ENCODE peak calls at places on chromosome 5, in six cellular contexts. M is HEK293T; P is stimulated activated CD8-positive, alpha-beta memory T cell treated with anti-CD3 and anti-CD28 coated beads, Interleukin-4, amount 100 ng/mL, for 24 hours; B is stimulated activated CD4-positive, alpha-beta T cell treated with anti-CD3 and anti-CD28 coated beads, TNF-alpha, amount 100 ng/mL, for 1 hour; W is activated B cell treated with CpG ODN at 0.5 μM for 24 hours; O is nephron progenitor cell. R is an unnamed sample.

GRCh38 chr5:98455660-98456059 is 317.8 kb upstream of the RGMB start:
- DNase-seq in M (no peak), P (no peak), B (no peak), W (no peak), O (no peak), R (peak; percentile 79)

GRCh38 chr5:143390941-143391340 is 12.5 kb downstream of the NR3C1 start:
- DNase-seq in M (no peak), P (no peak), B (no peak), W (no peak), O (no peak), R (no peak)

GRCh38 chr5:73448451-73449136 is at the start of gene FOXD1:
- DNase-seq in M (peak; percentile 75), P (no peak), B (no peak), W (peak; percentile 54), O (peak; percentile 73), R (peak; percentile 97)

GRCh38 chr5:14721990-14722656 is 57.6 kb downstream of the OTULIN start:
- DNase-seq in M (no peak), P (no peak), B (no peak), W (no peak), O (no peak), R (peak; percentile 16)

GRCh38 chr5:176596689-176597416 is 13.1 kb downstream of the GPRIN1 start:
- DNase-seq in M (no peak), P (peak; percentile 51), B (peak; percentile 47), W (peak; percentile 44), O (peak; percentile 48), R (no peak)

GRCh38 chr5:78810098-78810497 is 161.5 kb upstream of the LHFPL2 start:
- DNase-seq in M (no peak), P (no peak), B (no peak), W (no peak), O (no peak), R (no peak)

GRCh38 chr5:34001231-34001935 is 6.5 kb downstream of the AMACR start:
- DNase-seq in M (no peak), P (no peak), B (no peak), W (no peak), O (no peak), R (no peak)

GRCh38 chr5:42397267-42397666 is 26.0 kb upstream of the GHR start:
- DNase-seq in M (no peak), P (no peak), B (no peak), W (no peak), O (no peak), R (no peak)

GRCh38 chr5:17241635-17242034 is 24.2 kb downstream of the BASP1 start:
- DNase-seq in M (no peak), P (no peak), B (no peak), W (no peak), O (no peak), R (no peak)

GRCh38 chr5:161078793-161079192 is 226.8 kb upstream of the ATP10B start:
- DNase-seq in M (no peak), P (no peak), B (no peak), W (no peak), O (no peak), R (no peak)

GRCh38 chr5:88875609-88876234 is 7.3 kb downstream of the MEF2C start:
- DNase-seq in M (no peak), P (no peak), B (no peak), W (no peak), O (no peak), R (peak; percentile 49)

GRCh38 chr5:45454114-45454513 is 242.1 kb downstream of the HCN1 start:
- DNase-seq in M (peak; percentile 2), P (no peak), B (no peak), W (no peak), O (peak; percentile 5), R (peak; percentile 6)

GRCh38 chr5:93206203-93206602 is 374.8 kb downstream of the NR2F1-AS1 start:
- DNase-seq in M (no peak), P (no peak), B (no peak), W (no peak), O (no peak), R (no peak)

GRCh38 chr5:99621772-99622681 is 693.2 kb upstream of the CHD1 start:
- DNase-seq in M (no peak), P (no peak), B (no peak), W (no peak), O (no peak), R (no peak)

GRCh38 chr5:458547-459353 is 15.8 kb downstream of the EXOC3 start:
- DNase-seq in M (no peak), P (peak; percentile 62), B (no peak), W (no peak), O (no peak), R (no peak)